ENCODE peak calls at places on chromosome 6, in ten cellular contexts. P is astrocyte of the spinal cord, Q is colonic mucosa, F is choroid plexus epithelial cell, J is psoas muscle, W is fibroblast of mammary gland, G is right atrium auricular region, M is transverse colon, E is IMR-90, L is hepatocyte. S is an unnamed sample.

GRCh38 chr6:67352717-67353116 is 1282.4 kb upstream of the ADGRB3 start:
- DNase-seq in P (no peak), Q (no peak), F (no peak), J (no peak), W (no peak), G (no peak), M (no peak), E (no peak), L (no peak), S (no peak)

GRCh38 chr6:146337376-146337775 is 206.3 kb upstream of the RAB32 start:
- DNase-seq in P (no peak), Q (no peak), F (no peak), J (no peak), W (no peak), G (no peak), M (no peak), E (no peak), L (no peak), S (no peak)

GRCh38 chr6:117548797-117549301 is 53.5 kb downstream of the GOPC start:
- DNase-seq in P (peak; percentile 87), Q (no peak), F (peak; percentile 87), J (no peak), W (no peak), G (no peak), M (no peak), E (peak; percentile 73), L (no peak), S (no peak)

GRCh38 chr6:148441454-148441911 is 98.8 kb downstream of the SASH1 start:
- DNase-seq in P (peak; percentile 77), Q (no peak), F (peak; percentile 67), J (no peak), W (peak; percentile 83), G (no peak), M (no peak), E (peak; percentile 90), L (peak; percentile 33), S (no peak)

GRCh38 chr6:105591053-105591452 is 188.2 kb upstream of the PREP start:
- DNase-seq in P (no peak), Q (no peak), F (peak; percentile 49), J (no peak), W (peak; percentile 57), G (no peak), M (no peak), E (peak; percentile 57), L (no peak), S (peak; percentile 35)

GRCh38 chr6:16432075-16433032 is 194.0 kb downstream of the GMPR start:
- DNase-seq in P (peak; percentile 73), Q (no peak), F (peak; percentile 89), J (no peak), W (peak; percentile 35), G (peak; percentile 64), M (no peak), E (peak; percentile 83), L (no peak), S (no peak)

GRCh38 chr6:109008537-109008950 is 86.1 kb downstream of the SESN1 start:
- DNase-seq in P (no peak), Q (no peak), F (no peak), J (no peak), W (peak; percentile 78), G (no peak), M (no peak), E (peak; percentile 55), L (peak; percentile 28), S (peak; percentile 11)

GRCh38 chr6:81049425-81050042 is 702.9 kb downstream of the TENT5A start:
- DNase-seq in P (peak; percentile 34), Q (no peak), F (peak; percentile 53), J (no peak), W (peak; percentile 41), G (no peak), M (no peak), E (peak; percentile 8), L (no peak), S (no peak)

GRCh38 chr6:151723152-151723551 is 84.3 kb upstream of the ESR1 start:
- DNase-seq in P (no peak), Q (no peak), F (no peak), J (no peak), W (no peak), G (no peak), M (no peak), E (no peak), L (no peak), S (peak; percentile 47)

GRCh38 chr6:101614774-101615173 is 221.3 kb downstream of the GRIK2 start:
- DNase-seq in P (peak; percentile 80), Q (no peak), F (peak; percentile 60), J (no peak), W (peak; percentile 85), G (no peak), M (no peak), E (peak; percentile 87), L (no peak), S (no peak)

GRCh38 chr6:133948472-133948871 is 4.6 kb upstream of the TBPL1 start:
- DNase-seq in P (no peak), Q (no peak), F (no peak), J (no peak), W (no peak), G (no peak), M (no peak), E (no peak), L (no peak), S (no peak)

GRCh38 chr6:166707045-166707444 is 80.0 kb upstream of the RPS6KA2 start:
- DNase-seq in P (peak; percentile 29), Q (peak; percentile 39), F (peak; percentile 58), J (peak; percentile 76), W (peak; percentile 31), G (no peak), M (peak; percentile 24), E (peak; percentile 8), L (peak; percentile 76), S (peak; percentile 50)

GRCh38 chr6:39834278-39834677 is 42.1 kb downstream of the DAAM2 start:
- DNase-seq in P (no peak), Q (no peak), F (no peak), J (no peak), W (no peak), G (no peak), M (no peak), E (no peak), L (no peak), S (no peak)

GRCh38 chr6:84426002-84426705 is 198.7 kb upstream of the CEP162 start:
- DNase-seq in P (no peak), Q (no peak), F (peak; percentile 42), J (no peak), W (no peak), G (no peak), M (no peak), E (no peak), L (no peak), S (no peak)

GRCh38 chr6:84432616-84433015 is 205.2 kb upstream of the CEP162 start:
- DNase-seq in P (no peak), Q (no peak), F (peak; percentile 75), J (no peak), W (peak; percentile 70), G (no peak), M (no peak), E (no peak), L (peak; percentile 32), S (no peak)

GRCh38 chr6:84424956-84425355 is 197.5 kb upstream of the CEP162 start:
- DNase-seq in P (no peak), Q (no peak), F (no peak), J (no peak), W (no peak), G (no peak), M (no peak), E (no peak), L (no peak), S (no peak)

GRCh38 chr6:84422380-84422968 is 195.0 kb upstream of the CEP162 start:
- DNase-seq in P (peak; percentile 78), Q (peak; percentile 20), F (peak; percentile 91), J (peak; percentile 63), W (peak; percentile 49), G (peak; percentile 69), M (peak; percentile 21), E (peak; percentile 41), L (peak; percentile 75), S (peak; percentile 9)

GRCh38 chr6:84428300-84428907 is 201.0 kb upstream of the CEP162 start:
- DNase-seq in P (peak; percentile 78), Q (peak; percentile 21), F (peak; percentile 85), J (peak; percentile 58), W (peak; percentile 73), G (peak; percentile 69), M (peak; percentile 11), E (peak; percentile 45), L (peak; percentile 76), S (peak; percentile 28)
- TF ChIP-seq CTCF in P (peak; percentile 95), Q (peak; percentile 45), F (peak; percentile 97), J (peak; percentile 42), W (peak; percentile 98), G (peak; percentile 68), M (peak; percentile 48), E (peak; percentile 78), L (peak; percentile 93), S (peak; percentile 76)

DNA sequence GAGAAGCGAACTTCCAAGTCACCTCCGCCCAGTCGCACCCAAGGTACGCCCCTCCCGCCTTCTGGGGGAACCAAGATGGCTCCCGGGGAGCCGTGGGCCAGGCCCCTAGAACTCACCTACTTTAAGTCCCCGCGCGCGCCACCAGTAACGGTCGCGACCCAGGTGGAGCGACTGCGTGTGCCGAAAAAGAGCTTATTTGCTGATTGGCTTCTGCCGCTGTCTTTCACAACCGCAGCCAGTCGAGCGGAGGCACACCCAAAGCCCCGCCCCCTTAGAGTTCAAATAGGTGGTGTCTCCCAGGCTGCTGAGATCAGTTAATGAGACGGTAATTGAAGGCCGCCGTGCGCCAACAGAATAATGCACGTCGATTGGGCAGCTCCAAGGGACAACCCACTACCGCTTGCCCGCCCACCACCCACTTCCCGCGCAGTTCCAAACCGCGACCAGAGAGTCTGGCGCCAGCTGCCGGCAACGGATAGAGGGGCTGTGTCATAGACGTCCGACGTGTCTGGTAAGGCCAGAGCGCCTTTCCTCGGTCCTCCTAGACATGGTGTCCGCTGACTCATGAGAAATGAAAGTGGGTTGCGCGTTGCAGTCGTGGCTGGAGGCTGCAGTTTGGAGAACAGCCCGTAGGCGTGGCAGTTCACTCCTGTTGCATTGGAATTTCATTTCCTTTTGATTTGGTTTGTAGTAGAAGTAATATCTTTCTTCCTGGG is at the start of gene MDC1:
- DNase-seq in P (peak; percentile 100), Q (peak; percentile 99), F (peak; percentile 100), J (peak; percentile 100), W (peak; percentile 100), G (peak; percentile 100), M (peak; percentile 99), E (peak; percentile 100), L (peak; percentile 99), S (peak; percentile 94)
- TF ChIP-seq CTCF in P (peak; percentile 29), Q (no peak), F (peak; percentile 41), J (peak; percentile 41), W (peak; percentile 11), G (peak; percentile 45), M (peak; percentile 75), E (peak; percentile 29), L (peak; percentile 2), S (peak; percentile 9)

DNA sequence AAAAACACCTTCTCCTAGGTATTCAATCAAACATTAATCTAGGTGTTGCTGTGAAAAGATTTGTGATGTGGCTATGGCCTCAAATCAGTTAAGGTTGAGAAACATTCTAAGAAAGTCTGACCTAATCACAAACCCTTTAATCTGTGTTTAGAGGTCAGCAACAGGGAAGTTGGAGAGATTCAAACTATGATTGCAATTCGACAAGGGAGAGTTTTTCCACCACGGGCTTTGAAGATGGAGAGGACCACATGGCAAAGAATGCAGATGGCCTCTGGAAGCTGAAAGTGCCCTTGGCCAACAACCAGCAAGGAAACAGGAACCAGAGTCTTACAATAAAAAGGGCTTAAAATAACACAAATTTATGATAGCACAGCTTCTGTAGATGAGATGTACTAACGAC is 29.6 kb upstream of the LGSN start:
- DNase-seq in P (no peak), Q (no peak), F (no peak), J (no peak), W (no peak), G (no peak), M (no peak), E (no peak), L (no peak), S (no peak)
- TF ChIP-seq CTCF in P (no peak), Q (no peak), F (no peak), J (no peak), W (no peak), G (no peak), M (no peak), E (no peak), L (no peak), S (no peak)

GRCh38 chr6:52233975-52234823 is 10.1 kb downstream of the IL17F start:
- DNase-seq in P (peak; percentile 49), Q (peak; percentile 42), F (peak; percentile 56), J (peak; percentile 50), W (peak; percentile 86), G (no peak), M (peak; percentile 24), E (peak; percentile 63), L (peak; percentile 79), S (peak; percentile 49)
- TF ChIP-seq CTCF in P (peak; percentile 46), Q (peak; percentile 47), F (peak; percentile 61), J (peak; percentile 70), W (peak; percentile 62), G (peak; percentile 47), M (peak; percentile 57), E (peak; percentile 52), L (peak; percentile 70), S (peak; percentile 90)